ENCODE peak calls at places on chromosomes 6 and 20, in nine cellular contexts. P, W, C, Q, X, M, O, Y and H are unnamed samples.

GRCh38 chr6:91081452-91082067 is 494.7 kb upstream of the MAP3K7 start:
- DNase-seq in P (peak; percentile 52), W (peak; percentile 49), C (no peak), Q (no peak), X (no peak), M (no peak), O (peak; percentile 61), Y (no peak), H (peak; percentile 37)

GRCh38 chr6:43296780-43297494 is 1.1 kb upstream of the SLC22A7 start:
- DNase-seq in P (no peak), W (peak; percentile 20), C (no peak), Q (no peak), X (no peak), M (no peak), O (no peak), Y (peak; percentile 10), H (no peak)

GRCh38 chr20:24818056-24818455 is 131.0 kb upstream of the CST7 start:
- DNase-seq in P (no peak), W (no peak), C (no peak), Q (no peak), X (no peak), M (no peak), O (no peak), Y (no peak), H (no peak)

GRCh38 chr20:37353285-37353849 is 7.4 kb downstream of the SRC start:
- DNase-seq in P (no peak), W (no peak), C (no peak), Q (peak; percentile 13), X (no peak), M (no peak), O (no peak), Y (peak; percentile 40), H (no peak)

GRCh38 chr6:111242452-111242851 is 155.1 kb downstream of the SLC16A10 start:
- DNase-seq in P (no peak), W (no peak), C (no peak), Q (no peak), X (no peak), M (no peak), O (no peak), Y (no peak), H (no peak)

GRCh38 chr6:100554228-100554627 is 89.5 kb upstream of the SIM1 start:
- DNase-seq in P (no peak), W (no peak), C (no peak), Q (no peak), X (no peak), M (no peak), O (peak; percentile 18), Y (no peak), H (peak; percentile 81)

GRCh38 chr20:54172856-54173652 is 732 bp downstream of the CYP24A1 start:
- DNase-seq in P (no peak), W (peak; percentile 26), C (no peak), Q (no peak), X (peak; percentile 60), M (no peak), O (peak; percentile 7), Y (no peak), H (no peak)

GRCh38 chr6:130520235-130520634 is 154.4 kb downstream of the TMEM200A start:
- DNase-seq in P (no peak), W (no peak), C (no peak), Q (no peak), X (no peak), M (no peak), O (no peak), Y (no peak), H (no peak)

GRCh38 chr20:44727039-44727438 is 11.9 kb downstream of the CCN5 start:
- DNase-seq in P (no peak), W (no peak), C (no peak), Q (no peak), X (no peak), M (no peak), O (no peak), Y (no peak), H (no peak)